ENCODE peak calls at places on chromosome 18, in eight cellular contexts. C is A549, P is psoas muscle, X is lower lobe of right lung, E is mucosa of descending colon, F is heart left ventricle, B is right atrium auricular region, K is tibial artery. I is an unnamed sample.

GRCh38 chr18:60003610-60004185 is 103.9 kb downstream of the PMAIP1 start:
- DNase-seq in B (no peak), E (no peak), X (no peak), K (no peak), P (no peak), C (no peak), F (no peak), I (no peak)

GRCh38 chr18:78525364-78526111 is 454.1 kb upstream of the SALL3 start:
- DNase-seq in E (no peak), K (no peak), X (no peak), P (no peak), C (no peak), B (no peak), F (no peak), I (no peak)

GRCh38 chr18:28124239-28125029 is 52.5 kb downstream of the CDH2 start:
- DNase-seq in C (no peak), F (no peak), X (no peak), P (no peak), K (no peak), E (no peak), B (no peak), I (no peak)

GRCh38 chr18:46623541-46623940 is 33.5 kb downstream of the LOXHD1 start:
- DNase-seq in P (no peak), E (peak; percentile 55), C (no peak), B (peak; percentile 52), F (no peak), X (no peak), K (no peak), I (peak; percentile 52)

GRCh38 chr18:22930089-22930713 is 2.9 kb upstream of the RBBP8 start:
- DNase-seq in K (peak; percentile 84), X (peak; percentile 73), F (peak; percentile 74), C (peak; percentile 46), B (peak; percentile 65), E (no peak), P (peak; percentile 72), I (peak; percentile 88)

GRCh38 chr18:22412502-22412901 is 5.2 kb downstream of the CTAGE1 start:
- DNase-seq in K (no peak), E (no peak), B (no peak), C (no peak), X (no peak), P (no peak), F (no peak), I (no peak)

GRCh38 chr18:43422483-43422882 is 145.2 kb upstream of the SYT4 start:
- DNase-seq in C (no peak), B (no peak), X (no peak), P (no peak), K (no peak), F (no peak), E (no peak), I (no peak)

GRCh38 chr18:11981633-11982366 is 493 bp downstream of the IMPA2 start:
- DNase-seq in B (peak; percentile 73), E (peak; percentile 76), C (peak; percentile 35), X (peak; percentile 75), K (peak; percentile 55), P (peak; percentile 81), F (no peak), I (peak; percentile 84)

GRCh38 chr18:79785831-79786230 is 11.9 kb upstream of the KCNG2 start:
- DNase-seq in E (no peak), B (no peak), F (no peak), C (no peak), K (no peak), P (peak; percentile 37), X (peak; percentile 46), I (peak; percentile 31)

GRCh38 chr18:26745288-26745975 is 120.1 kb downstream of the AQP4 start:
- DNase-seq in C (no peak), P (no peak), B (no peak), K (no peak), X (no peak), E (no peak), F (no peak), I (no peak)

GRCh38 chr18:44781890-44782289 is 101.2 kb downstream of the SETBP1 start:
- DNase-seq in E (no peak), P (no peak), K (no peak), F (no peak), B (no peak), C (no peak), X (no peak), I (no peak)

GRCh38 chr18:6628189-6628588 is 101.3 kb upstream of the ARHGAP28 start:
- DNase-seq in X (no peak), C (no peak), E (no peak), P (no peak), B (no peak), F (no peak), K (no peak), I (no peak)

GRCh38 chr18:24322594-24323136 is 75.0 kb downstream of the OSBPL1A start:
- DNase-seq in F (no peak), C (no peak), E (no peak), P (no peak), B (no peak), K (no peak), X (no peak), I (no peak)

GRCh38 chr18:79572848-79573451 is 106.7 kb upstream of the CTDP1 start:
- DNase-seq in B (no peak), K (no peak), C (no peak), P (peak; percentile 20), F (peak; percentile 12), X (no peak), E (no peak), I (no peak)

GRCh38 chr18:24128700-24129099 is 10.2 kb upstream of the CABYR start:
- DNase-seq in C (no peak), E (no peak), X (no peak), K (no peak), P (no peak), B (no peak), F (no peak), I (no peak)

GRCh38 chr18:55286257-55286825 is 301.7 kb downstream of the TCF4 start:
- DNase-seq in E (no peak), B (no peak), K (no peak), P (no peak), X (no peak), C (no peak), F (no peak), I (no peak)

GRCh38 chr18:23640023-23640422 is 22.7 kb downstream of the ANKRD29 start:
- DNase-seq in K (no peak), B (no peak), X (no peak), F (no peak), P (no peak), E (no peak), C (no peak), I (no peak)

GRCh38 chr18:3603460-3604259 is 153.7 kb downstream of the TGIF1 start:
- DNase-seq in E (no peak), X (no peak), B (no peak), F (no peak), P (no peak), K (no peak), C (no peak), I (no peak)

GRCh38 chr18:77084757-77085035 is 47.9 kb downstream of the MBP start:
- DNase-seq in P (no peak), E (no peak), C (no peak), B (no peak), F (no peak), X (no peak), K (no peak), I (no peak)
- H3K4me1 ChIP-seq in P (peaks cover 77% of the 10 kb centered on the region), E (peaks cover 14% of the 10 kb centered on the region), C (peaks cover 39% of the 10 kb centered on the region), B (peaks cover 58% of the 10 kb centered on the region), F (peaks cover 55% of the 10 kb centered on the region), X (peaks cover 83% of the 10 kb centered on the region), K (peaks cover 30% of the 10 kb centered on the region), I (no peaks in the 10 kb centered on the region)

DNA sequence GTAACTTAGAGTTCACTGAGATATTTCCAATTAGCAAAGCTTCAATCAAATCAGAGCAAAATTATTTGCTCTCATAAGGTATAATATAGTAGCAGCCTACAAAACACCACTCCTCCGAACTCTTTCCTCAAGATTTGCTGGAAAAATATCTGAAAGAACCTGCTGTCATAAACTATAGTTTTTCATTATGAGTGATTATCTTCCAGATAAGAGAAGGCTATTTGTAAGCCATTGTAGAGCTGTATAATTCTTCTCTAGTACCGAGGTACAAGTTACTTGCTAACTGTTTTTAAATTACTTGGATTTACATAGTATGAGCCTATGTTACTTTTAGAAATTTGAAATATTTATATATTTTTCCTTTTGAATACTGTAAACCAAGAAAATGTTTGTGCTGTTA is 2.1 kb downstream of the NDC80 start:
- DNase-seq in P (no peak), B (no peak), X (no peak), K (no peak), E (no peak), F (no peak), C (no peak), I (no peak)
- H3K4me3 ChIP-seq in P (no peak overlapping the region), B (no peak overlapping the region), X (no peak overlapping the region), K (no peak overlapping the region), E (no peak overlapping the region), F (no peak overlapping the region), C (peak overlapping the region; percentile 85), I (no peak overlapping the region)

GRCh38 chr18:50312296-50313030 is 25.0 kb upstream of the CXXC1 start:
- DNase-seq in E (no peak), X (no peak), F (no peak), B (no peak), K (no peak), P (no peak), C (no peak), I (no peak)

GRCh38 chr18:50311573-50312106 is 24.1 kb upstream of the CXXC1 start:
- DNase-seq in C (no peak), X (no peak), P (no peak), E (no peak), F (no peak), B (no peak), K (no peak), I (no peak)

GRCh38 chr18:50315100-50315871 is 27.8 kb upstream of the CXXC1 start:
- DNase-seq in F (no peak), P (no peak), C (no peak), X (no peak), K (no peak), E (no peak), B (no peak), I (no peak)

GRCh38 chr18:50313873-50314460 is 26.5 kb upstream of the CXXC1 start:
- DNase-seq in P (no peak), F (no peak), E (no peak), C (no peak), X (no peak), K (no peak), B (no peak), I (no peak)

DNA sequence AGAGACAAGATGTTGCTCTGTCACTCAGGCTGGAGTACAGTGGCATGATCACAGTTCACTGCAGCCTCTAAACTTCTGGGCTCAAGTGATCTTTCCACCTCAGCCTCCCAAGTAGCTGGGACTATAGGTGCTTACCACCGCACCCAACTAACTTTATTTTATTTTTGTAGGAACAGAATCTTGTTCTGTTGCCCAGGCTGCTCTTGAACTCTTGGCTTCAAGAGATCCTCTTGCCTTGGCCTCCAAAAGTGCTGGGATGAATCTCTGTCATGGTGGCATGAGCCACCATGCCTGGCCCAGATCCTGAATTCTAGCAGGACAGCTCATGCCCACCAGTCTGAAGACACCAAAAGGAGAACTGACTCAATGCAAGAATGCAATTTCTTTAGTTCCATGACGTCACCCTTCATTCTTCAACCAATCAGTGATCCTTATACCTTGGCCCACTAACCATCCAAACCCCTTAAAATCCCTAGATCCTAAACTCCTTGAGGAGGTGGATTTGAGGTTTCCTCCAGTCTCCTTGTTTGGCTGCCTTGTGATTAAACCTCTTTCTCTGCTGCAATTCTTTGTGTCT is 25.6 kb upstream of the CXXC1 start:
- DNase-seq in B (no peak), K (no peak), P (no peak), F (no peak), E (no peak), X (no peak), C (no peak), I (no peak)
- H3K4me1 ChIP-seq in B (no peaks in the 10 kb centered on the region), K (peaks cover 3% of the 10 kb centered on the region), P (no peaks in the 10 kb centered on the region), F (no peaks in the 10 kb centered on the region), E (no peaks in the 10 kb centered on the region), X (peaks cover 4% of the 10 kb centered on the region), C (peaks cover 9% of the 10 kb centered on the region), I (no peaks in the 10 kb centered on the region)

GRCh38 chr18:72692595-72692994 is 148.5 kb upstream of the CBLN2 start:
- DNase-seq in K (no peak), F (no peak), B (no peak), P (no peak), E (no peak), C (no peak), X (no peak), I (no peak)
- H3K4me3 ChIP-seq in K (no peak overlapping the region), F (no peak overlapping the region), B (no peak overlapping the region), P (no peak overlapping the region), E (no peak overlapping the region), C (no peak overlapping the region), X (peak overlapping the region; percentile 7), I (no peak overlapping the region)